ENCODE peak calls at places on chromosome 6, in six cellular contexts. T is heart left ventricle, V is Panc1, M is heart right ventricle, U is endodermal cell, D is fibroblast of lung. I is an unnamed sample. For H3K4me1, the result is how much of the 10 kb centered on the place peaks cover.

GRCh38 chr6:146339716-146340115 is 203.9 kb upstream of the RAB32 start:
- DNase-seq in T (no peak), V (peak), M (no peak), U (no peak), D (no peak), I (no peak)

GRCh38 chr6:18350728-18351127 is 36.4 kb upstream of the RNF144B start:
- DNase-seq in T (no peak), V (no peak), M (no peak), U (no peak), D (no peak), I (peak)

GRCh38 chr6:68756454-68757375 is 121.6 kb downstream of the ADGRB3 start:
- DNase-seq in T (no peak), V (no peak), M (no peak), U (no peak), D (no peak), I (no peak)

GRCh38 chr6:85669735-85670194 is 27.1 kb upstream of the SYNCRIP start:
- DNase-seq in T (no peak), V (no peak), M (no peak), U (peak), D (peak), I (peak)

GRCh38 chr6:7075341-7075740 is 32.4 kb upstream of the RREB1 start:
- DNase-seq in T (no peak), V (no peak), M (no peak), U (no peak), D (no peak), I (no peak)

GRCh38 chr6:125004797-125005595 is 42.8 kb downstream of the RNF217 start:
- DNase-seq in T (no peak), V (no peak), M (no peak), U (no peak), D (no peak), I (no peak)

GRCh38 chr6:75530696-75531095 is 37.1 kb upstream of the FILIP1 start:
- DNase-seq in T (no peak), V (no peak), M (no peak), U (no peak), D (no peak), I (no peak)

GRCh38 chr6:1396952-1397868 is 7.8 kb downstream of the FOXF2 start:
- DNase-seq in T (peak), V (peak), M (peak), U (peak), D (peak), I (peak)

GRCh38 chr6:104613416-104614001 is 246.2 kb downstream of the HACE1 start:
- DNase-seq in T (no peak), V (no peak), M (no peak), U (no peak), D (no peak), I (no peak)

GRCh38 chr6:17987576-17988421 is at the start of gene KIF13A:
- DNase-seq in T (peak), V (no peak), M (peak), U (peak), D (peak), I (peak)

GRCh38 chr6:127119361-127120108 is 1.1 kb downstream of the RSPO3 start:
- DNase-seq in T (no peak), V (no peak), M (no peak), U (peak), D (no peak), I (peak)

GRCh38 chr6:94349227-94349626 is 929.9 kb upstream of the EPHA7 start:
- DNase-seq in T (no peak), V (no peak), M (no peak), U (no peak), D (no peak), I (no peak)

GRCh38 chr6:7107578-7108195 is at the start of gene RREB1:
- DNase-seq in T (peak), V (no peak), M (peak), U (peak), D (peak), I (peak)

GRCh38 chr6:125314019-125314581 is 12.3 kb upstream of the HDDC2 start:
- DNase-seq in T (peak), V (peak), M (peak), U (peak), D (peak), I (peak)

GRCh38 chr6:24667378-24667803 is 514 bp downstream of the ACOT13 start:
- DNase-seq in T (no peak), V (no peak), M (no peak), U (no peak), D (no peak), I (no peak)

GRCh38 chr6:10759312-10759839 is 11.8 kb downstream of the TMEM14B start:
- DNase-seq in T (no peak), V (peak), M (no peak), U (peak), D (peak), I (peak)

GRCh38 chr6:47772993-47773392 is 8.8 kb upstream of the OPN5 start:
- DNase-seq in T (no peak), V (no peak), M (no peak), U (no peak), D (no peak), I (no peak)

GRCh38 chr6:83378621-83379388 is 52.0 kb downstream of the ME1 start:
- DNase-seq in T (no peak), V (no peak), M (no peak), U (no peak), D (peak), I (peak)

GRCh38 chr6:149249370-149250357 is 67.8 kb upstream of the TAB2 start:
- DNase-seq in T (no peak), V (no peak), M (no peak), U (no peak), D (no peak), I (no peak)

GRCh38 chr6:100203391-100203790 is 209.4 kb upstream of the MCHR2 start:
- DNase-seq in T (no peak), V (no peak), M (no peak), U (no peak), D (peak), I (peak)

GRCh38 chr6:99603421-99604160 is 3.0 kb upstream of the PRDM13 start:
- DNase-seq in T (no peak), V (no peak), M (peak), U (peak), D (no peak), I (no peak)

GRCh38 chr6:44081753-44082152 is 45.5 kb downstream of the MRPL14 start:
- DNase-seq in T (no peak), V (no peak), M (no peak), U (no peak), D (no peak), I (no peak)

GRCh38 chr6:105072799-105073199 is 107.0 kb downstream of the POPDC3 start:
- DNase-seq in T (no peak), V (no peak), M (no peak), U (no peak), D (peak), I (peak)

GRCh38 chr6:39550191-39550590 is 175.0 kb downstream of the KIF6 start:
- DNase-seq in T (no peak), V (no peak), M (no peak), U (no peak), D (no peak), I (no peak)

GRCh38 chr6:170066679-170067078 is 224.2 kb downstream of the DLL1 start:
- DNase-seq in T (no peak), V (no peak), M (no peak), U (peak), D (no peak), I (no peak)

GRCh38 chr6:160462551-160463109 is 114.5 kb downstream of the SLC22A3 start:
- DNase-seq in T (no peak), V (no peak), M (no peak), U (no peak), D (peak), I (peak)

GRCh38 chr6:140671926-140672325 is 1297.5 kb upstream of the CITED2 start:
- DNase-seq in T (no peak), V (no peak), M (no peak), U (no peak), D (no peak), I (peak)

GRCh38 chr6:117137711-117138110 is 127.6 kb upstream of the VGLL2 start:
- DNase-seq in T (no peak), V (no peak), M (no peak), U (no peak), D (no peak), I (no peak)

GRCh38 chr6:120405947-120406346 is 928.3 kb downstream of the TBC1D32 start:
- DNase-seq in T (no peak), V (no peak), M (no peak), U (peak), D (no peak), I (no peak)

GRCh38 chr6:116450769-116451740 is 10.1 kb upstream of the CALHM6 start:
- DNase-seq in T (no peak), V (no peak), M (no peak), U (no peak), D (no peak), I (peak)

GRCh38 chr6:159973951-159974350 is 5.1 kb downstream of the IGF2R start:
- DNase-seq in T (no peak), V (no peak), M (no peak), U (no peak), D (peak), I (peak)

DNA sequence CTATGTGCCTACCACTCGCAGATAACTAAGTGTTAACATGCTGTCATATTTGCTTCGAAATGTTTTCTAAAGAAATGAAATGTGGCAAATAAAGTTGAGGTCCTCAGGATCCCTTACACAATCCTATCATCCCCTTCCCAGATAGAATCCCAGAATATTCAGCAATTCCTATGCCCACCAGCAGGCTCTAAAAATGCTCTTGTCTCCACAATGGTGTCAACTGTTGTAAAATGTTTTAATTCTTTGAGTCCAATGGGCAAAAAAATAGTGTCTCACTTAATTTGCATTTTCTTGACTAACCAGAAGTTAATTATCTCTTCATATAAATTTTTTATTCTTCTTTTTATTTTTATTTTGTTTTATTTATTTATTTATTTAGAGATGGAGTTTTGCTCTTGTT is 103.9 kb upstream of the MAP7 start:
- DNase-seq in T (no peak), V (no peak), M (no peak), U (no peak), D (no peak), I (no peak)
- TF ChIP-seq CTCF in T (no peak), V (no peak), M (no peak), U (peak), D (no peak), I (no peak)

GRCh38 chr6:49790340-49790739 is 3.3 kb upstream of the PGK2 start:
- DNase-seq in T (no peak), V (no peak), M (no peak), U (no peak), D (no peak), I (no peak)

GRCh38 chr6:49784272-49784671 is 2.8 kb downstream of the PGK2 start:
- DNase-seq in T (no peak), V (no peak), M (no peak), U (no peak), D (no peak), I (no peak)

GRCh38 chr6:49782293-49783181 is 4.5 kb downstream of the PGK2 start:
- DNase-seq in T (no peak), V (no peak), M (no peak), U (no peak), D (no peak), I (no peak)

GRCh38 chr6:49787176-49787575 is at the start of gene PGK2:
- DNase-seq in T (no peak), V (no peak), M (no peak), U (peak), D (no peak), I (no peak)
- H3K4me1 ChIP-seq in T (under half), V (under half), M (under half), U (under half), D (under half), I (under half)

GRCh38 chr6:132459605-132459952 is 53.3 kb downstream of the STX7 start:
- DNase-seq in T (no peak), V (no peak), M (no peak), U (no peak), D (no peak), I (no peak)

GRCh38 chr6:132461958-132462357 is 51.0 kb downstream of the STX7 start:
- DNase-seq in T (no peak), V (no peak), M (no peak), U (no peak), D (no peak), I (peak)

GRCh38 chr6:132458887-132459604 is 53.9 kb downstream of the STX7 start:
- DNase-seq in T (no peak), V (no peak), M (no peak), U (no peak), D (no peak), I (no peak)

GRCh38 chr6:132456700-132457143 is 55.4 kb upstream of the MOXD1 start:
- DNase-seq in T (peak), V (no peak), M (peak), U (peak), D (peak), I (no peak)
- TF ChIP-seq CTCF in T (peak), V (no peak), M (no peak), U (peak), D (no peak), I (no peak)

DNA sequence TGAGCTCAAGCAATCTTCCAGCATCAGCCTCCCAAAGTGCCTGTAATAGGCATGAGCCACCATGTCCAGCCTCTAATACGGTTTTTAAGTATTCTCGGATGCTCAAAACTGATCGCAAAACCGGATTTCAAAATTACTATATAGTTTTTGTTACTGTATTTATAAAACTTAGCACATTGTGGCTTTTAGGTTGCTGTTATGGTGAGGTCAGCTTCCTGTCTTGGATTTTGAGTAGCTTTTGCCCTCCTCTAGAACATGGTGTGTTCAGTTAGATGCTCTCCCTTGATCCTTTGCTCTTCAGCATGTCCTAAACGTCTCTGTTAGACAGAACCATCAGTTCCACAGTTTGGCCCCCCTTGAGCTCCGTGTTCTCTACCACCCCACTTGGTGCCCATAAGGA is 96.2 kb downstream of the RPP40 start:
- DNase-seq in T (no peak), V (no peak), M (no peak), U (no peak), D (no peak), I (no peak)
- H3K4me1 ChIP-seq in T (under half), V (under half), M (under half), U (under half), D (under half), I (under half)

GRCh38 chr6:169005141-169005540 is 248.5 kb downstream of the THBS2 start:
- DNase-seq in T (no peak), V (no peak), M (no peak), U (no peak), D (no peak), I (no peak)

GRCh38 chr6:169009658-169010057 is 244.0 kb downstream of the THBS2 start:
- DNase-seq in T (no peak), V (no peak), M (no peak), U (no peak), D (no peak), I (no peak)

GRCh38 chr6:169008641-169009040 is 245.0 kb downstream of the THBS2 start:
- DNase-seq in T (no peak), V (no peak), M (no peak), U (no peak), D (peak), I (no peak)
- TF ChIP-seq CTCF in T (no peak), V (peak), M (no peak), U (no peak), D (no peak), I (no peak)

DNA sequence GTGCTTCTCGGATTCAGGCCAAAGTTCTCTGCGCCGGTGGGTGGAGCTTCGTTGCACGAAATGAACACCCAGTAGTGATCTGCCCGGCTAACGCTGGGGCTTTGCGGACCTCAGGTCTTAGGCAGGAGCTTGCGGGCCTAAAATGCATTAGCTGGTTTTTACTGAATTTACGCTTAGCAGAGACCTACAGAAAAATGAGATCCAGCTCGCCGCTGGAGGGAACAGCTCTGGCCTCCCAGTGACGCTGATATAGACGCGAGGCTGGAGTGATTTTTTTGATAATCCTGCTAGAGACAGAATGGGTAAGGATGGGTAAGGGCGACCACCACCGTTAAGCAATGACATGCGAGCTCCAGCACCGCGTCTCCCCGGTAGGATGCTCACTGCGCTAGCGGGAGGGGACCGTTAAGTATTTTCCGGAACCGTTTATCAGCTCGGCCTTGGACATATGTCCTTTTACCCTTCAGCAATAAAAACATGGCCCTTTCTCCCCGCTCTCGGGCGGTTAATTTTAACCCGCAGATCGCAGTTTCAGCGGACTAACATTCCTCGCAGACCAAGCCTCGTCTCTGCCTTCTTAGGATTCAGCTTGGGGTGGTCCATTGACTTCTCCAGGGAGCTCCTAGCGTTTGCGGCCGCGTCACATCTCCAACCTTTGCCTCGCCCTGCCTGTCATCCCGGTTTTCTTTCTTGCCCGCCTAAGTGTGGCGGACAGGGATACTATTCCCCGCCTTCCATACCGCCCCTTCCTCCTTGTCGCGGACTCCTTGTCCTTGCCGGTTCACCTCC is 109.3 kb downstream of the GPX5 start:
- DNase-seq in T (no peak), V (no peak), M (no peak), U (peak), D (peak), I (peak)
- H3K4me1 ChIP-seq in T (under half), V (under half), M (under half), U (under half), D (under half), I (under half)

GRCh38 chr6:23659125-23659524 is 466.9 kb upstream of the NRSN1 start:
- DNase-seq in T (no peak), V (no peak), M (no peak), U (peak), D (peak), I (no peak)
- TF ChIP-seq CTCF in T (peak), V (peak), M (no peak), U (peak), D (no peak), I (no peak)

DNA sequence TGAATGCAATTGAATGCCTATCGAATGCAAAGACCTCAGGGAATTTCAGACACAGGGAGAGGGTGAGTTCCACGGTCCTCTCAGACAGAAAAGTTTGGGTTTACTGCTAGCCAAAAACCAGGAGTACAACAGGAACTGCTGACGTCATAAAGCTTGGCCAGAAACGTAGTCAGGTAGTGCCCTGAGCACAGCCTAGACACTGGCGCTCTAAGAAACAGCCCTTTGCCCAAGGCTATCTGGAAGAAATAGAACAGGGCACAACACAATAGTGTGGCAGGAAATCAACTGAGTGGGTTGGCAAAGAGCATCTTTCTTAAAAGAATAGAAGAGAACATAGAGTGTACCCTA is 58.0 kb downstream of the GFOD1 start:
- DNase-seq in T (no peak), V (no peak), M (no peak), U (no peak), D (no peak), I (no peak)
- H3K4me1 ChIP-seq in T (half or more), V (under half), M (half or more), U (under half), D (under half), I (under half)